ENCODE peak calls at places on chromosome 3, in seven cellular contexts. Y, T, X, U, I, O and B are unnamed samples.

GRCh38 chr3:98779936-98780335 is 16.8 kb downstream of the ST3GAL6 start:
- DNase-seq in Y (no peak), T (peak; percentile 30), X (no peak), U (no peak), I (peak; percentile 3), O (no peak), B (peak; percentile 87)

GRCh38 chr3:31861839-31862238 is 119.2 kb downstream of the OSBPL10 start:
- DNase-seq in Y (peak; percentile 67), T (no peak), X (no peak), U (no peak), I (no peak), O (no peak), B (no peak)

GRCh38 chr3:15964605-15965061 is 166.9 kb upstream of the ANKRD28 start:
- DNase-seq in Y (no peak), T (peak; percentile 64), X (peak; percentile 39), U (peak; percentile 75), I (peak; percentile 68), O (no peak), B (peak; percentile 60)

GRCh38 chr3:147297756-147298155 is 108.6 kb downstream of the ZIC4 start:
- DNase-seq in Y (no peak), T (no peak), X (no peak), U (no peak), I (no peak), O (no peak), B (no peak)

GRCh38 chr3:4802903-4803302 is 176.3 kb upstream of the BHLHE40 start:
- DNase-seq in Y (no peak), T (no peak), X (no peak), U (no peak), I (no peak), O (no peak), B (no peak)

GRCh38 chr3:127044996-127045395 is 62.1 kb downstream of the PLXNA1 start:
- DNase-seq in Y (peak; percentile 21), T (no peak), X (peak; percentile 82), U (no peak), I (no peak), O (no peak), B (peak; percentile 29)

GRCh38 chr3:164641071-164641470 is 437.2 kb downstream of the SI start:
- DNase-seq in Y (no peak), T (no peak), X (no peak), U (no peak), I (no peak), O (no peak), B (peak; percentile 8)

GRCh38 chr3:184336484-184337230 is 743 bp upstream of the FAM131A start:
- DNase-seq in Y (no peak), T (peak; percentile 44), X (no peak), U (no peak), I (peak; percentile 76), O (peak; percentile 26), B (peak; percentile 64)

GRCh38 chr3:119234610-119235009 is 6.1 kb downstream of the B4GALT4 start:
- DNase-seq in Y (no peak), T (no peak), X (no peak), U (no peak), I (no peak), O (no peak), B (no peak)